ENCODE peak calls at places on chromosomes 5 and 9, in five cellular contexts. D is GM13977, V is posterior cingulate gyrus, U is HS-5, Y is HEK293T. H is an unnamed sample.

GRCh38 chr9:130640681-130641080 is 23.7 kb upstream of the PRDM12 start:
- DNase-seq in D (no peak), V (no peak), U (no peak), Y (no peak), H (no peak)

GRCh38 chr5:37272564-37272963 is 23.4 kb upstream of the CPLANE1 start:
- DNase-seq in D (no peak), V (no peak), U (peak; percentile 50), Y (no peak), H (no peak)

GRCh38 chr9:77453857-77454647 is 194.1 kb downstream of the GNA14 start:
- DNase-seq in D (no peak), V (no peak), U (no peak), Y (no peak), H (no peak)

GRCh38 chr5:133240425-133241091 is 188.7 kb downstream of the HSPA4 start:
- DNase-seq in D (peak; percentile 82), V (peak; percentile 54), U (peak; percentile 96), Y (no peak), H (peak; percentile 99)

GRCh38 chr5:124866355-124867063 is 120.1 kb upstream of the ZNF608 start:
- DNase-seq in D (no peak), V (no peak), U (no peak), Y (no peak), H (no peak)

GRCh38 chr5:10286552-10287227 is 21.0 kb downstream of the CMBL start:
- DNase-seq in D (no peak), V (peak; percentile 50), U (no peak), Y (no peak), H (no peak)

GRCh38 chr5:102681403-102681983 is 73.6 kb upstream of the PAM start:
- DNase-seq in D (peak; percentile 69), V (peak; percentile 75), U (peak; percentile 53), Y (peak; percentile 69), H (peak; percentile 79)

GRCh38 chr5:126846756-126847155 is 69.8 kb downstream of the LMNB1 start:
- DNase-seq in D (no peak), V (no peak), U (no peak), Y (no peak), H (no peak)

GRCh38 chr9:115444941-115445340 is 327.0 kb upstream of the TNC start:
- DNase-seq in D (no peak), V (no peak), U (no peak), Y (no peak), H (no peak)

GRCh38 chr9:87445646-87446045 is 52.0 kb upstream of the DAPK1 start:
- DNase-seq in D (peak; percentile 57), V (peak; percentile 70), U (no peak), Y (peak; percentile 68), H (peak; percentile 17)

GRCh38 chr5:17157294-17157693 is 60.1 kb upstream of the BASP1 start:
- DNase-seq in D (no peak), V (no peak), U (no peak), Y (no peak), H (no peak)

GRCh38 chr9:113476511-113476916 is 13.0 kb downstream of the RGS3 start:
- DNase-seq in D (no peak), V (no peak), U (no peak), Y (no peak), H (no peak)

GRCh38 chr5:127810707-127811106 is 107.5 kb downstream of the CCDC192 start:
- DNase-seq in D (no peak), V (no peak), U (no peak), Y (no peak), H (no peak)

GRCh38 chr5:32710335-32710858 is 724 bp upstream of the NPR3 start:
- DNase-seq in D (peak; percentile 32), V (no peak), U (no peak), Y (peak; percentile 21), H (peak; percentile 19)

GRCh38 chr5:1522601-1523479 is 920 bp downstream of the LPCAT1 start:
- DNase-seq in D (no peak), V (no peak), U (no peak), Y (peak; percentile 42), H (no peak)

GRCh38 chr9:129596541-129597328 is 24.2 kb downstream of the C9orf50 start:
- DNase-seq in D (no peak), V (no peak), U (no peak), Y (no peak), H (no peak)

GRCh38 chr9:1217076-1217475 is 166.9 kb downstream of the DMRT2 start:
- DNase-seq in D (no peak), V (no peak), U (no peak), Y (no peak), H (no peak)

GRCh38 chr9:80552931-80553330 is 981.2 kb downstream of the TLE4 start:
- DNase-seq in D (no peak), V (no peak), U (no peak), Y (peak; percentile 10), H (no peak)

GRCh38 chr9:23005061-23005690 is 558.6 kb downstream of the DMRTA1 start:
- DNase-seq in D (no peak), V (peak; percentile 49), U (no peak), Y (no peak), H (no peak)

GRCh38 chr9:101791938-101792337 is 53.5 kb upstream of the GRIN3A start:
- DNase-seq in D (no peak), V (no peak), U (peak; percentile 14), Y (peak; percentile 41), H (peak; percentile 5)

GRCh38 chr9:125630436-125630835 is 76.6 kb downstream of the MAPKAP1 start:
- DNase-seq in D (no peak), V (no peak), U (no peak), Y (no peak), H (no peak)

GRCh38 chr9:126478216-126478981 is 135.3 kb upstream of the LMX1B start:
- DNase-seq in D (no peak), V (no peak), U (no peak), Y (no peak), H (no peak)

GRCh38 chr5:2101685-2102084 is 219.0 kb upstream of the IRX4 start:
- DNase-seq in D (no peak), V (no peak), U (no peak), Y (no peak), H (no peak)

GRCh38 chr5:134127376-134127861 is 12.9 kb downstream of the TCF7 start:
- DNase-seq in D (no peak), V (no peak), U (no peak), Y (no peak), H (no peak)

GRCh38 chr5:72556351-72557146 is 49.3 kb upstream of the ZNF366 start:
- DNase-seq in D (peak; percentile 63), V (peak; percentile 30), U (no peak), Y (no peak), H (peak; percentile 72)

GRCh38 chr5:149271717-149272558 is at the start of gene AFAP1L1:
- DNase-seq in D (peak; percentile 43), V (peak; percentile 49), U (no peak), Y (peak; percentile 58), H (peak; percentile 58)

GRCh38 chr5:80406980-80407734 is 707 bp upstream of the ZFYVE16 start:
- DNase-seq in D (no peak), V (no peak), U (no peak), Y (no peak), H (peak; percentile 80)